ENCODE peak calls at places on chromosomes 11 and 22, in nine cellular contexts. N is stimulated activated CD8-positive, alpha-beta memory T cell treated with anti-CD3 and anti-CD28 coated beads, Interleukin-4, amount 100 ng/mL, for 24 hours; S is NCI-H1092; R is hippocampal formation; Q is iris pigment epithelial cell; C is D721Med; L is M059J; H is progenitor cell of endocrine pancreas; Y is effector memory CD8-positive, alpha-beta T cell. I is an unnamed sample.

GRCh38 chr22:48856308-48856615 is 971.4 kb downstream of the BRD1 start:
- DNase-seq in N (no peak), S (no peak), R (no peak), Q (no peak), C (no peak), L (no peak), H (no peak), Y (no peak), I (no peak)

GRCh38 chr11:2357246-2357645 is 19.9 kb upstream of the CD81 start:
- DNase-seq in N (no peak), S (no peak), R (no peak), Q (no peak), C (no peak), L (no peak), H (no peak), Y (no peak), I (no peak)

GRCh38 chr11:132874638-132875037 is 657.7 kb downstream of the OPCML start:
- DNase-seq in N (no peak), S (no peak), R (no peak), Q (peak), C (no peak), L (peak), H (no peak), Y (no peak), I (peak)

GRCh38 chr22:40107756-40108437 is 69.8 kb upstream of the TNRC6B start:
- DNase-seq in N (no peak), S (no peak), R (no peak), Q (peak), C (no peak), L (peak), H (no peak), Y (no peak), I (peak)

GRCh38 chr11:72238040-72238450 is 5.9 kb downstream of the PHOX2A start:
- DNase-seq in N (peak), S (peak), R (peak), Q (peak), C (no peak), L (no peak), H (peak), Y (peak), I (peak)

GRCh38 chr11:44767421-44767820 is 40.7 kb downstream of the TSPAN18 start:
- DNase-seq in N (no peak), S (no peak), R (no peak), Q (peak), C (no peak), L (peak), H (no peak), Y (no peak), I (peak)

GRCh38 chr22:19879248-19879575 is 24.5 kb upstream of the GNB1L start:
- DNase-seq in N (no peak), S (no peak), R (no peak), Q (no peak), C (no peak), L (no peak), H (no peak), Y (no peak), I (no peak)

GRCh38 chr11:78666675-78667129 is 92.0 kb upstream of the NARS2 start:
- DNase-seq in N (no peak), S (no peak), R (no peak), Q (peak), C (no peak), L (peak), H (no peak), Y (no peak), I (no peak)

GRCh38 chr11:46369458-46370152 is 11.9 kb upstream of the MDK start:
- DNase-seq in N (no peak), S (no peak), R (no peak), Q (peak), C (no peak), L (peak), H (peak), Y (no peak), I (peak)

GRCh38 chr11:69700278-69701140 is 3.3 kb downstream of the FGF19 start:
- DNase-seq in N (no peak), S (peak), R (peak), Q (peak), C (no peak), L (peak), H (no peak), Y (no peak), I (peak)

GRCh38 chr11:115659061-115659963 is 155.1 kb upstream of the CADM1 start:
- DNase-seq in N (no peak), S (peak), R (no peak), Q (no peak), C (no peak), L (peak), H (peak), Y (no peak), I (peak)

GRCh38 chr11:96188625-96189006 is 154.4 kb downstream of the MAML2 start:
- DNase-seq in N (peak), S (no peak), R (no peak), Q (peak), C (no peak), L (peak), H (no peak), Y (no peak), I (peak)

GRCh38 chr11:113618360-113618759 is 87.7 kb downstream of the TMPRSS5 start:
- DNase-seq in N (no peak), S (no peak), R (no peak), Q (peak), C (no peak), L (peak), H (no peak), Y (no peak), I (peak)

GRCh38 chr11:73322111-73322985 is 14.3 kb downstream of the ARHGEF17 start:
- DNase-seq in N (no peak), S (peak), R (no peak), Q (peak), C (no peak), L (peak), H (no peak), Y (no peak), I (no peak)

GRCh38 chr22:23913306-23913660 is 19.1 kb downstream of the MIF start:
- DNase-seq in N (no peak), S (no peak), R (no peak), Q (no peak), C (no peak), L (no peak), H (no peak), Y (no peak), I (no peak)

GRCh38 chr11:111091341-111091740 is 154.2 kb upstream of the POU2AF2 start:
- DNase-seq in N (no peak), S (no peak), R (no peak), Q (no peak), C (no peak), L (no peak), H (no peak), Y (no peak), I (peak)

GRCh38 chr11:57345555-57346151 is 7.5 kb downstream of the P2RX3 start:
- DNase-seq in N (peak), S (peak), R (peak), Q (peak), C (peak), L (peak), H (peak), Y (peak), I (peak)

GRCh38 chr11:28003615-28004014 is 104.3 kb downstream of the KIF18A start:
- DNase-seq in N (no peak), S (no peak), R (no peak), Q (no peak), C (no peak), L (no peak), H (no peak), Y (no peak), I (no peak)

GRCh38 chr11:9092085-9092484 is 686 bp upstream of the SCUBE2 start:
- DNase-seq in N (no peak), S (no peak), R (no peak), Q (no peak), C (no peak), L (no peak), H (no peak), Y (no peak), I (no peak)

GRCh38 chr22:35454416-35455054 is 54.6 kb downstream of the MCM5 start:
- DNase-seq in N (no peak), S (no peak), R (peak), Q (no peak), C (no peak), L (no peak), H (no peak), Y (no peak), I (no peak)

GRCh38 chr11:35335226-35335625 is 84.1 kb downstream of the SLC1A2 start:
- DNase-seq in N (no peak), S (no peak), R (no peak), Q (peak), C (no peak), L (no peak), H (no peak), Y (no peak), I (peak)

GRCh38 chr22:44381761-44382454 is 69.2 kb upstream of the SHISAL1 start:
- DNase-seq in N (no peak), S (no peak), R (no peak), Q (no peak), C (no peak), L (no peak), H (no peak), Y (no peak), I (no peak)

GRCh38 chr11:120958185-120958584 is 65.7 kb upstream of the TBCEL start:
- DNase-seq in N (no peak), S (no peak), R (no peak), Q (no peak), C (no peak), L (no peak), H (no peak), Y (no peak), I (no peak)

GRCh38 chr11:2539761-2540520 is 95.1 kb downstream of the KCNQ1 start:
- DNase-seq in N (no peak), S (peak), R (no peak), Q (no peak), C (no peak), L (no peak), H (no peak), Y (no peak), I (no peak)

I was measured in AG20443.